ENCODE peak calls at places on chromosomes 2 and 18, in ten cellular contexts. N, K, Y, S, Z, B, M, X, U and G are unnamed samples.

GRCh38 chr2:239461551-239462515 is 61.0 kb upstream of the HDAC4 start:
- DNase-seq in S (no peak), U (no peak), K (no peak), Z (no peak), X (no peak), M (no peak), N (peak), B (no peak), Y (no peak), G (no peak)

GRCh38 chr2:98607741-98608117 is 583 bp downstream of the COA5 start:
- DNase-seq in B (no peak), N (no peak), K (no peak), Z (peak), U (no peak), M (no peak), S (no peak), Y (no peak), X (no peak), G (no peak)

GRCh38 chr2:215499330-215499729 is 63.5 kb upstream of the FN1 start:
- DNase-seq in M (no peak), B (no peak), N (no peak), K (no peak), U (no peak), X (no peak), Y (no peak), Z (peak), S (no peak), G (no peak)

GRCh38 chr2:173553589-173553988 is 198.9 kb downstream of the CDCA7 start:
- DNase-seq in K (no peak), S (no peak), Z (peak), U (no peak), X (no peak), M (no peak), B (no peak), Y (no peak), N (no peak), G (no peak)

GRCh38 chr2:241317391-241317790 is 1.7 kb downstream of the SEPTIN2 start:
- DNase-seq in Y (no peak), K (no peak), N (no peak), B (no peak), M (no peak), U (no peak), S (peak), Z (peak), X (no peak), G (no peak)

GRCh38 chr2:204665244-204665643 is 120.0 kb downstream of the PARD3B start:
- DNase-seq in S (no peak), M (no peak), X (no peak), B (no peak), N (no peak), Y (no peak), Z (peak), K (no peak), U (no peak), G (no peak)

GRCh38 chr2:146734042-146734715 is 1110.7 kb upstream of the ACVR2A start:
- DNase-seq in M (no peak), Y (no peak), N (no peak), S (peak), K (peak), B (no peak), X (no peak), U (no peak), Z (peak), G (no peak)

GRCh38 chr2:70527447-70528080 is 26.1 kb downstream of the TGFA start:
- DNase-seq in M (no peak), S (no peak), Z (peak), Y (no peak), X (no peak), B (no peak), U (no peak), N (no peak), K (no peak), G (no peak)

GRCh38 chr2:160984426-160985077 is 175.7 kb upstream of the TANK start:
- DNase-seq in Y (no peak), U (no peak), M (no peak), N (no peak), Z (peak), S (no peak), X (no peak), B (no peak), K (no peak), G (no peak)

GRCh38 chr2:235511187-235511661 is 17.4 kb downstream of the AGAP1 start:
- DNase-seq in S (no peak), K (no peak), Y (peak), U (no peak), B (peak), N (peak), M (peak), Z (peak), X (peak), G (no peak)

GRCh38 chr2:99386011-99386410 is 48.8 kb downstream of the EIF5B start:
- DNase-seq in N (no peak), U (no peak), Z (peak), S (no peak), X (no peak), Y (no peak), M (no peak), K (no peak), B (no peak), G (no peak)

GRCh38 chr2:200667397-200667796 is 81.6 kb downstream of the AOX1 start:
- DNase-seq in Z (no peak), Y (no peak), U (no peak), N (no peak), B (no peak), X (no peak), K (no peak), M (no peak), S (no peak), G (no peak)

GRCh38 chr2:23583467-23583866 is 198.5 kb downstream of the KLHL29 start:
- DNase-seq in B (peak), X (no peak), U (no peak), M (no peak), N (no peak), Z (no peak), S (no peak), K (no peak), Y (no peak), G (no peak)

GRCh38 chr2:72980535-72981217 is 63.4 kb downstream of the EMX1 start:
- DNase-seq in S (no peak), U (no peak), Y (no peak), N (no peak), X (no peak), M (no peak), Z (peak), B (peak), K (no peak), G (no peak)

GRCh38 chr2:30509716-30510115 is 62.7 kb downstream of the LCLAT1 start:
- DNase-seq in N (no peak), S (no peak), U (no peak), B (no peak), X (no peak), K (no peak), M (no peak), Z (no peak), Y (no peak), G (no peak)

GRCh38 chr2:21230140-21230539 is 106.4 kb downstream of the TDRD15 start:
- DNase-seq in Y (no peak), U (no peak), B (no peak), X (no peak), M (no peak), K (no peak), S (no peak), N (no peak), Z (no peak), G (no peak)

GRCh38 chr2:3637692-3638455 is 20.1 kb upstream of the ALLC start:
- DNase-seq in K (no peak), B (no peak), Y (no peak), X (peak), N (peak), Z (no peak), U (no peak), S (no peak), M (no peak), G (no peak)

GRCh38 chr18:40356153-40356552 is 1598.9 kb upstream of the PIK3C3 start:
- DNase-seq in Z (no peak), S (no peak), Y (no peak), X (no peak), B (no peak), N (no peak), U (no peak), M (no peak), K (no peak), G (no peak)

GRCh38 chr2:237689569-237690131 is 62.3 kb downstream of the LRRFIP1 start:
- DNase-seq in N (no peak), M (no peak), S (no peak), Y (peak), K (no peak), U (no peak), Z (peak), B (peak), X (no peak), G (no peak)

GRCh38 chr18:25223899-25224607 is 127.9 kb downstream of the ZNF521 start:
- DNase-seq in Z (peak), Y (no peak), S (no peak), U (no peak), B (no peak), K (no peak), X (no peak), M (no peak), N (no peak), G (no peak)

GRCh38 chr18:28903366-28903765 is 726.4 kb upstream of the CDH2 start:
- DNase-seq in N (no peak), S (no peak), B (no peak), Z (peak), K (no peak), X (no peak), U (no peak), Y (no peak), M (no peak), G (no peak)

GRCh38 chr2:55133467-55134315 is 83.4 kb upstream of the RTN4 start:
- DNase-seq in B (no peak), Z (peak), U (peak), X (no peak), K (peak), M (peak), S (no peak), N (peak), Y (peak), G (peak)

GRCh38 chr2:86045541-86045940 is 60.1 kb downstream of the POLR1A start:
- DNase-seq in B (no peak), Y (no peak), K (no peak), X (no peak), N (no peak), S (no peak), Z (no peak), U (no peak), M (no peak), G (no peak)

GRCh38 chr2:141641462-141641861 is 489.4 kb downstream of the LRP1B start:
- DNase-seq in Y (no peak), Z (peak), B (no peak), U (no peak), M (no peak), X (no peak), N (no peak), K (no peak), S (no peak), G (no peak)

GRCh38 chr2:129152514-129152913 is 827.0 kb upstream of the RAB6C start:
- DNase-seq in X (no peak), Z (no peak), U (no peak), B (no peak), N (no peak), K (no peak), M (no peak), Y (no peak), S (no peak), G (no peak)

GRCh38 chr2:65350714-65351113 is 81.7 kb downstream of the SPRED2 start:
- DNase-seq in M (no peak), Y (no peak), U (no peak), X (no peak), S (peak), B (no peak), N (no peak), Z (peak), K (peak), G (no peak)

GRCh38 chr2:86068098-86069047 is 37.3 kb downstream of the POLR1A start:
- DNase-seq in Y (no peak), U (no peak), K (peak), B (no peak), X (no peak), M (no peak), Z (peak), N (peak), S (peak), G (no peak)

GRCh38 chr18:62394001-62394763 is 69.1 kb downstream of the TNFRSF11A start:
- DNase-seq in K (no peak), X (no peak), S (no peak), Y (no peak), M (no peak), N (no peak), U (no peak), B (no peak), Z (no peak), G (no peak)

GRCh38 chr2:168912466-168913170 is 11.5 kb downstream of the G6PC2 start:
- DNase-seq in X (peak), Z (peak), M (peak), Y (no peak), U (no peak), S (no peak), K (no peak), B (no peak), N (no peak), G (peak)

GRCh38 chr2:120736955-120737801 is 1.5 kb downstream of the GLI2 start:
- DNase-seq in Y (peak), K (no peak), X (no peak), M (no peak), U (no peak), Z (peak), S (no peak), B (no peak), N (peak), G (no peak)

GRCh38 chr2:128332091-128332634 is 13.5 kb upstream of the HS6ST1 start:
- DNase-seq in Z (no peak), K (no peak), X (no peak), U (no peak), M (no peak), S (no peak), Y (no peak), B (no peak), N (no peak), G (no peak)

GRCh38 chr2:238596571-238597551 is 170.1 kb downstream of the ASB1 start:
- DNase-seq in U (no peak), K (no peak), M (peak), X (peak), B (no peak), Z (peak), N (peak), S (no peak), Y (peak), G (no peak)

GRCh38 chr2:23563673-23564617 is 179.0 kb downstream of the KLHL29 start:
- DNase-seq in S (no peak), K (no peak), M (peak), U (no peak), B (peak), X (peak), N (no peak), Z (peak), Y (peak), G (peak)

GRCh38 chr18:61187971-61188370 is 145.3 kb upstream of the CDH20 start:
- DNase-seq in U (no peak), N (no peak), M (no peak), Y (no peak), B (no peak), S (no peak), X (no peak), K (no peak), Z (no peak), G (no peak)
- H3K27ac ChIP-seq in U (no peak), N (no peak), M (no peak), Y (no peak), B (no peak), S (no peak), X (no peak), K (no peak), Z (no peak), G (no peak)

GRCh38 chr2:190486037-190486623 is 48.4 kb downstream of the NEMP2 start:
- DNase-seq in N (no peak), Y (no peak), M (no peak), B (no peak), S (no peak), X (no peak), K (no peak), U (no peak), Z (peak), G (no peak)

GRCh38 chr2:190488516-190489220 is 45.9 kb downstream of the NEMP2 start:
- DNase-seq in U (no peak), S (no peak), Y (no peak), M (no peak), Z (no peak), B (no peak), K (no peak), X (no peak), N (no peak), G (no peak)

GRCh38 chr2:190489475-190489874 is 45.0 kb downstream of the NEMP2 start:
- DNase-seq in S (no peak), U (no peak), M (no peak), B (no peak), Z (no peak), X (no peak), K (no peak), Y (no peak), N (no peak), G (no peak)

GRCh38 chr2:190493095-190493494 is 41.4 kb downstream of the NEMP2 start:
- DNase-seq in Z (no peak), K (no peak), U (no peak), N (no peak), X (no peak), B (no peak), S (no peak), Y (no peak), M (no peak), G (no peak)

DNA sequence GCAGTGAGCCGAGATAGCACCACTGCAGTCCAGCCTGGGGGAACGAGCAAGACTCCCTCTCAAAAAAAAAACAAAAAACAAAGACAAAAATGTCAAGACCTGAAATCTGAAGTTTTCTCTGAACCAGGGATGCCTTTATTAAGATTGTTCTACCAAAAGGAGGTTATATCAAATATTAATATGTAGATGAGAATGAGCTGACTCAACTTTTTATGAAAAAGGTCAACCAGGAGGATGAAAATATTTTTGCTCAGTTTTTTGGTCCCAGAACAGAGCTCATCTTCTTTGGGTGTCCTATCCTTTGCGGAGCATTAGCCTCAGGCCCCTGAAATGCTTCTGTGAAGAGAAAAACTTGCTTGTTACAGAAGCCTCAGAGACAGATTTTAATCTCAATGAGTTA is 44.0 kb downstream of the NEMP2 start:
- DNase-seq in M (no peak), S (no peak), U (no peak), K (no peak), Y (no peak), Z (no peak), X (no peak), B (no peak), N (no peak), G (no peak)
- H3K27ac ChIP-seq in M (no peak), S (no peak), U (no peak), K (no peak), Y (no peak), Z (no peak), X (no peak), B (no peak), N (no peak), G (no peak)

GRCh38 chr2:27133905-27134780 is at the start of gene PREB:
- DNase-seq in Y (peak), X (peak), U (peak), N (peak), M (peak), K (peak), B (peak), Z (peak), S (peak), G (peak)

GRCh38 chr2:27131429-27131828 is 3.0 kb downstream of the PREB start:
- DNase-seq in Z (no peak), Y (no peak), K (no peak), N (no peak), S (no peak), B (no peak), M (no peak), U (no peak), X (no peak), G (no peak)

GRCh38 chr2:27135471-27135955 is 1.1 kb upstream of the PREB start:
- DNase-seq in Z (no peak), M (no peak), X (no peak), Y (no peak), S (no peak), K (no peak), U (no peak), N (no peak), B (no peak), G (no peak)

GRCh38 chr2:27134781-27135470 is 490 bp upstream of the PREB start:
- DNase-seq in S (no peak), B (no peak), K (no peak), M (no peak), Z (no peak), U (no peak), Y (no peak), N (no peak), X (no peak), G (no peak)

GRCh38 chr2:27133195-27133875 is 1.1 kb downstream of the PREB start:
- DNase-seq in K (peak), U (no peak), S (no peak), B (no peak), N (no peak), M (peak), Z (peak), Y (no peak), X (no peak), G (peak)
- H3K27ac ChIP-seq in K (no peak), U (no peak), S (peak), B (no peak), N (no peak), M (no peak), Z (peak), Y (no peak), X (no peak), G (no peak)

DNA sequence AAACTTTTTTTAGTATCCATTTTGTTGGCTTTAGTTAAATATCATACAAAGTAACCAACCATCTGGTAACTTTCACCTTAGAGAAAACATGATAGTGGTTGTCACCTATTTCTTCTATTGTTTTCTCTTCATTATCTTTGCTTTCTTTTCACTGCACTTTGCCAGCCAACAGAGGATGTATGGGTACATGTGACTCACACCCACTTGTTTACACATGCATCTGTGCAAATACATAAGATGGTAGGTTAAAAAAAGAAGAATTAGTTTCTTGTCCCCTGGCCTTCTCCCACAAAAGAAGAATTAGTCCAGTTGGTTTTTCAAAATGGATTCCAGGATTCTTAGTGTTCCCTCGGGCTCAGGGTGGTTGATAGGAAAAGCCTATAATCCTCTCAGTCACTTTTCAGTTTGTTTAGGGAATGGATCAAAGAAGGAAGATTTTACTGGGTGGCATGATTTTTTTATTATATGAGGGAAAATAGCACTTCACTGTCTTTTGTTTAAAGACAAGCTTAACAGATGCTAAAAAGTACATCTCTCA is 46.6 kb downstream of the CDK15 start:
- DNase-seq in K (peak), S (no peak), M (no peak), U (no peak), Z (peak), X (no peak), Y (no peak), B (no peak), N (no peak), G (no peak)
- H3K27ac ChIP-seq in K (no peak), S (no peak), M (no peak), U (no peak), Z (peak), X (no peak), Y (no peak), B (no peak), N (no peak), G (no peak)

DNA sequence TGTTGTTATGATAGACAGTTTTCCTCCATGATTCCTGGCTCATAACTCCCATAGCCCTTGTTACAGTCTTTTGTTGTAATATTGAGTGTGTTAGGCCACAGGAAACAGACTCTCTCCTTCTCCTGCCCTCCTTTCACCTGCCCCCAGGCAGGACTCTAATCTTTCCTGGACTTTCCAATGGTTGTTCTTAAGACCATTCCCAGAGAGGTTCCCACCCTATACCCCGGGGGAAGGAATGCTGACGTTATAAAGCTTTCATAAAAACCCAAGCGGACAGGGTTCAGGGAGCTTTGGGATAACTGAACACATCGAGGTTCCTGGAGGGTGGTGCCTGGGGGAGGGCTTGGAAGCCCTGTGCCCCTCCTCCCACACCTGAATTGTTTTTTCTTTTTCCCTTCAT is 2.8 kb upstream of the EFR3B start:
- DNase-seq in U (no peak), M (no peak), X (no peak), N (no peak), S (no peak), Y (no peak), B (no peak), K (no peak), Z (no peak), G (no peak)
- H3K27ac ChIP-seq in U (no peak), M (no peak), X (no peak), N (no peak), S (no peak), Y (no peak), B (no peak), K (no peak), Z (no peak), G (no peak)

DNA sequence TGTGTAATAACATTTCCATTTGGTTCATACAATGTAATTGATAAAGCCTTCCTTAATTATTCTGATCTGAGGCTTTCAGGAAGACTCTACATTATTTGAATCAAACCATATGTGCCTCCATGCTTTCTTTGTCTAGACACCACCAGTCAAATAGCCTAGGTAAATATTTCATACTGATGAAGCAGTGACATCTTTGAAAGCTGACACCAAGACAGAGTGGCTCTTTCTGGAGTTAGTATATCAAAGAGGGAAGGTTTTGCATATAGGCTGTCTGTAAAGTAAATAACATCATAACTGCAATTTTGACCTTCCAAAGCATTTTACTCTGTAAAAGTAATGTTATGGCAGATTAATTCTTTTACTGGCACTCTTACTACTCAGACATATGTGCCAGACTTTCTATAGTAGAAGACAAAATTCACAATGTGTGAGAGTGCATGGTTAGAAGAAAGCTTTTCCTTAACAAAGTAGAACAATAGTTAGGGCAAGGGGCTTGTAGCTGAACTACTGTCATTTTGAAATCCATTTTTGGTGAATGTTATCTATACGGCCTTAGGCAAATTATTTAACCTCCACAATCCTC is 177.3 kb downstream of the ERBB4 start:
- DNase-seq in K (no peak), X (no peak), S (no peak), M (no peak), N (no peak), B (no peak), Y (no peak), U (no peak), Z (no peak), G (no peak)
- H3K27ac ChIP-seq in K (no peak), X (no peak), S (no peak), M (no peak), N (no peak), B (no peak), Y (no peak), U (no peak), Z (no peak), G (no peak)